ENCODE peak calls at places on chromosomes 4 and X, in eight cellular contexts. T is GM12864, E is mucosa of descending colon, A is small intestine, F is GM23248, X is AG10803, Q is H7, W is fibroblast of lung. R is an unnamed sample.

GRCh38 chr4:67054901-67055300 is 490.4 kb downstream of the CENPC start:
- DNase-seq in T (no peak), E (no peak), A (no peak), F (no peak), X (no peak), Q (no peak), W (peak; percentile 47), R (peak; percentile 56)

GRCh38 chrX:39755152-39756032 is 342.4 kb downstream of the BCOR start:
- DNase-seq in T (no peak), E (peak; percentile 81), A (peak; percentile 81), F (peak; percentile 93), X (peak; percentile 93), Q (no peak), W (peak; percentile 96), R (peak; percentile 93)

GRCh38 chrX:80423744-80424143 is 3.5 kb downstream of the TENT5D start:
- DNase-seq in T (no peak), E (no peak), A (no peak), F (no peak), X (no peak), Q (no peak), W (no peak), R (no peak)

GRCh38 chr4:142721187-142721586 is 124.9 kb downstream of the INPP4B start:
- DNase-seq in T (no peak), E (no peak), A (no peak), F (peak; percentile 14), X (peak; percentile 17), Q (no peak), W (peak; percentile 55), R (peak; percentile 23)

GRCh38 chr4:21948347-21949072 is at the start of gene KCNIP4:
- DNase-seq in T (no peak), E (peak; percentile 28), A (no peak), F (peak; percentile 63), X (no peak), Q (peak; percentile 90), W (peak; percentile 46), R (peak; percentile 67)

GRCh38 chrX:20863649-20864048 is 510.6 kb upstream of the CNKSR2 start:
- DNase-seq in T (no peak), E (no peak), A (no peak), F (no peak), X (no peak), Q (no peak), W (no peak), R (no peak)

GRCh38 chr4:137510866-137511265 is 21.4 kb downstream of the PCDH18 start:
- DNase-seq in T (no peak), E (no peak), A (peak; percentile 2), F (peak; percentile 95), X (peak; percentile 96), Q (no peak), W (peak; percentile 95), R (peak; percentile 95)

GRCh38 chr4:89305712-89306437 is 1.7 kb downstream of the GPRIN3 start:
- DNase-seq in T (no peak), E (no peak), A (peak; percentile 72), F (peak; percentile 65), X (peak; percentile 31), Q (no peak), W (peak; percentile 56), R (peak; percentile 41)

GRCh38 chr4:176830971-176831370 is 38.2 kb upstream of the VEGFC start:
- DNase-seq in T (no peak), E (no peak), A (no peak), F (no peak), X (no peak), Q (no peak), W (peak; percentile 69), R (no peak)

GRCh38 chr4:153296424-153296823 is 48.1 kb upstream of the MND1 start:
- DNase-seq in T (no peak), E (peak; percentile 30), A (no peak), F (peak; percentile 64), X (peak; percentile 90), Q (peak; percentile 47), W (peak; percentile 62), R (peak; percentile 54)

GRCh38 chrX:101550362-101550761 is at the start of gene ARMCX1:
- DNase-seq in T (no peak), E (peak; percentile 39), A (peak; percentile 26), F (peak; percentile 84), X (peak; percentile 76), Q (peak; percentile 66), W (peak; percentile 74), R (peak; percentile 68)

GRCh38 chr4:128844931-128845330 is 35.4 kb downstream of the JADE1 start:
- DNase-seq in T (no peak), E (no peak), A (no peak), F (no peak), X (no peak), Q (no peak), W (no peak), R (no peak)

GRCh38 chr4:48538358-48538757 is 48.3 kb downstream of the ZAR1 start:
- DNase-seq in T (no peak), E (no peak), A (no peak), F (no peak), X (no peak), Q (no peak), W (no peak), R (no peak)

GRCh38 chrX:102154218-102154860 is 1.4 kb downstream of the BEX5 start:
- DNase-seq in T (no peak), E (peak; percentile 11), A (no peak), F (no peak), X (no peak), Q (peak; percentile 21), W (no peak), R (no peak)

GRCh38 chr4:12635629-12636028 is 848.5 kb downstream of the RAB28 start:
- DNase-seq in T (no peak), E (no peak), A (no peak), F (no peak), X (no peak), Q (no peak), W (no peak), R (no peak)

GRCh38 chrX:74232859-74233258 is 71.1 kb upstream of the ZCCHC13 start:
- DNase-seq in T (no peak), E (no peak), A (no peak), F (peak; percentile 46), X (peak; percentile 18), Q (no peak), W (peak; percentile 39), R (peak; percentile 32)

GRCh38 chr4:183637461-183637860 is 21.5 kb downstream of the RWDD4 start:
- DNase-seq in T (no peak), E (no peak), A (no peak), F (peak; percentile 55), X (peak; percentile 24), Q (no peak), W (peak; percentile 73), R (peak; percentile 36)

GRCh38 chrX:23699636-23700194 is 32.4 kb downstream of the PRDX4 start:
- DNase-seq in T (no peak), E (no peak), A (no peak), F (peak; percentile 13), X (no peak), Q (peak; percentile 59), W (peak; percentile 22), R (no peak)

GRCh38 chr4:164307262-164307661 is 446.7 kb upstream of the SMIM31 start:
- DNase-seq in T (no peak), E (no peak), A (no peak), F (no peak), X (no peak), Q (no peak), W (no peak), R (no peak)

GRCh38 chr4:22986881-22987280 is 294.1 kb downstream of the GBA3 start:
- DNase-seq in T (no peak), E (no peak), A (no peak), F (no peak), X (no peak), Q (no peak), W (peak; percentile 43), R (no peak)
- H3K4me3 ChIP-seq in T (no peak overlapping the region), E (no peak overlapping the region), A (no peak overlapping the region), F (no peak overlapping the region), X (no peak overlapping the region), Q (no peak overlapping the region), W (no peak overlapping the region), R (no peak overlapping the region)

GRCh38 chrX:16042980-16043379 is 80.4 kb upstream of the GRPR start:
- DNase-seq in T (no peak), E (no peak), A (no peak), F (no peak), X (no peak), Q (peak; percentile 15), W (no peak), R (no peak)
- H3K4me3 ChIP-seq in T (no peak overlapping the region), E (no peak overlapping the region), A (no peak overlapping the region), F (no peak overlapping the region), X (no peak overlapping the region), Q (no peak overlapping the region), W (no peak overlapping the region), R (no peak overlapping the region)

DNA sequence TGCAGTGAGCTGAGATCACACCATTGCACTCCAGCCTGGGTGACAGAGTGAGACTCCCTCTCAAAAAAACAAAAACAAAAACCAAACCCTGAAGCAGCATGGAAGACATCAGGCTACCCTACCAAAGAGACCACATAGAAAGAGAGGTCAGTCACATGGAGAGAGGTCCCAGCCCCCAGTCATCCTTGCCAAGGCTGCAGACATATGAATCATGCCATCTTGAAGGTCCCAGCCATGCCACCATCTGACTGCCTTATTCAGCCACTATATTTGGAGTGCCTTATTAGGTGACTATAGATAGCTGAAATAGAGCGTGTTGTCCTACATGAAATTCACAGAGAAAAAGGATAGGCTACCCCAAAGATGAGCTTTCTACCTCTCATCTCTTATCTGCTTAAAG is 48.2 kb downstream of the SPINK2 start:
- DNase-seq in T (no peak), E (no peak), A (no peak), F (no peak), X (no peak), Q (no peak), W (no peak), R (no peak)
- H3K4me3 ChIP-seq in T (no peak overlapping the region), E (no peak overlapping the region), A (no peak overlapping the region), F (no peak overlapping the region), X (no peak overlapping the region), Q (no peak overlapping the region), W (no peak overlapping the region), R (no peak overlapping the region)

GRCh38 chr4:15482346-15482745 is 12.7 kb downstream of the CC2D2A start:
- DNase-seq in T (no peak), E (no peak), A (no peak), F (no peak), X (no peak), Q (no peak), W (no peak), R (no peak)

GRCh38 chr4:15476396-15476795 is 6.7 kb downstream of the CC2D2A start:
- DNase-seq in T (no peak), E (no peak), A (no peak), F (no peak), X (no peak), Q (no peak), W (no peak), R (no peak)

GRCh38 chr4:15479913-15480185 is 10.2 kb downstream of the CC2D2A start:
- DNase-seq in T (no peak), E (no peak), A (no peak), F (peak; percentile 75), X (peak; percentile 25), Q (no peak), W (peak; percentile 55), R (peak; percentile 86)

GRCh38 chr4:15479089-15479912 is 9.6 kb downstream of the CC2D2A start:
- DNase-seq in T (peak; percentile 5), E (no peak), A (peak; percentile 59), F (peak; percentile 92), X (peak; percentile 82), Q (peak; percentile 56), W (peak; percentile 81), R (peak; percentile 96)

DNA sequence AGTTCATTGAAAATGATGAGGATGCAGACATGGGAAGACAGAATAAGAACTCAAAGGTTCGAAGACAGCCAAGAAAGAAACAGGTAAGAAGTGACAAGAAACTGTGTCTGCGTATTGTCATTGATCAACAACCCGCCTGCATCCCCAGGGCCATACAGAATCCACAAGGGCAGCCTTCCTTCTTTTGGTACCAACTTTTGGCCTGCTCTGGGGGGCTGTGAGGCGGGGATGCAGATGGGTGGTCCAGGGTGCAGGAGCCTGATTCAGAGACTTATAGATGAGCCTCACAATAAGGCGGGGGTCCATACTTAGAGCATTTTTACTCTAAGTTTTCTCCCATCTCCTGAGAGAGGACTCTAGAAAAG is 9.0 kb downstream of the CC2D2A start:
- DNase-seq in T (no peak), E (no peak), A (no peak), F (no peak), X (no peak), Q (no peak), W (no peak), R (no peak)
- H3K4me3 ChIP-seq in T (no peak overlapping the region), E (no peak overlapping the region), A (no peak overlapping the region), F (no peak overlapping the region), X (no peak overlapping the region), Q (peak overlapping the region; percentile 46), W (no peak overlapping the region), R (peak overlapping the region; percentile 89)